ENCODE peak calls at places on chromosomes 12 and 14, in seven cellular contexts. W is activated B cell treated with CpG ODN at 0.5 μM for 24 hours, X is A549, R is endothelial cell, B is chondrocyte, D is mucosa of descending colon, Z is brain microvascular endothelial cell. F is an unnamed sample.

GRCh38 chr14:54344445-54344844 is 52.4 kb upstream of the CDKN3 start:
- DNase-seq in D (no peak), W (no peak), R (no peak), X (no peak), B (no peak), Z (no peak), F (no peak)

GRCh38 chr12:43740511-43741100 is 18.0 kb downstream of the PUS7L start:
- DNase-seq in W (no peak), R (no peak), Z (peak; percentile 11), D (no peak), X (no peak), B (no peak), F (no peak)

GRCh38 chr14:63524537-63525155 is 18.5 kb downstream of the PPP2R5E start:
- DNase-seq in W (no peak), R (no peak), Z (no peak), D (peak; percentile 77), B (no peak), X (no peak), F (no peak)

GRCh38 chr12:51823875-51824565 is 24.5 kb downstream of the FIGNL2 start:
- DNase-seq in W (no peak), Z (peak; percentile 37), D (no peak), R (peak; percentile 40), B (no peak), X (peak; percentile 70), F (no peak)

GRCh38 chr12:112275211-112275610 is 107.0 kb downstream of the HECTD4 start:
- DNase-seq in X (no peak), R (no peak), Z (no peak), B (no peak), D (no peak), W (no peak), F (no peak)

GRCh38 chr12:110180591-110181005 is 56.4 kb downstream of the IFT81 start:
- DNase-seq in X (no peak), D (no peak), W (no peak), R (no peak), B (no peak), Z (no peak), F (no peak)

GRCh38 chr12:27711312-27711682 is 665 bp downstream of the MRPS35 start:
- DNase-seq in X (no peak), R (no peak), D (no peak), B (no peak), Z (peak; percentile 5), W (no peak), F (no peak)

GRCh38 chr14:100313464-100314230 is 7.4 kb upstream of the SLC25A29 start:
- DNase-seq in X (no peak), D (no peak), Z (no peak), R (no peak), W (no peak), B (no peak), F (no peak)

GRCh38 chr14:57747036-57747435 is 118.9 kb downstream of the SLC35F4 start:
- DNase-seq in R (no peak), B (no peak), Z (no peak), W (no peak), X (no peak), D (peak; percentile 27), F (peak; percentile 50)

GRCh38 chr14:69424139-69424923 is 25.8 kb downstream of the SLC39A9 start:
- DNase-seq in B (no peak), R (no peak), D (no peak), W (no peak), X (no peak), Z (peak; percentile 40), F (no peak)

GRCh38 chr14:47103781-47104180 is 452.2 kb upstream of the RPL10L start:
- DNase-seq in X (no peak), Z (no peak), R (no peak), D (no peak), W (no peak), B (no peak), F (no peak)

GRCh38 chr14:88437659-88438058 is 52.2 kb downstream of the SPATA7 start:
- DNase-seq in D (no peak), X (no peak), B (no peak), R (no peak), W (no peak), Z (no peak), F (no peak)
- TF ChIP-seq CTCF in D (no peak), X (no peak), B (peak; percentile 54), R (no peak), W (no peak), Z (peak; percentile 64), F (no peak)

DNA sequence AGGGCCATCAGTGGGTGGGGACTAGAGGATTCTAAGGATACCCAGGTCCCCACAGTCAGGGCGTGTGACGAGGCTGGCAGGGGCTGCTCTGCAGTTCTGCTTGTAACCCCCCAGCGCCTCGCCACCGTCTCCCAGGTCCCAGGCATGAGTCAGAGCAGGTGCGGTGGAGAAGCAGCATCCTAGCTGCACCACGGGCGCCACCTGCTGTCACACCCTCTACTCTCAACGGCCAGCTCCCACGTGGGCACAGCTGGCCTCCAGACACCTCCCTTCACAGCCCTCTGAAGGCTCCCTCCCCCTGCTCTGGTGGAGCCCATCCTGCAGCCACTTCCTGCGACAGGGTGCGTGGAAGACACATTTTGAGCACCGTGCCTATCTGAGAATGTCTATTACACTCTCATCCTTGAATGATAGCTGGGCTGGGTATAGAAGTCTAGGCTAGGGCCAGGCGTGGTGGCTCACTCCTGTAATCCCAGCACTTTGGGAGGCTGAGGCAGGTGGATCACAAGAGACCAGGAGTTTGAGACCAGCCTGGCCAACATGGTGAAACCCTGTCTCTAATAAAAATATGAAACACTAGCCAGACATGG is 6.9 kb upstream of the NUDT14 start:
- DNase-seq in W (no peak), X (no peak), B (no peak), D (peak; percentile 80), R (no peak), Z (no peak), F (peak; percentile 76)
- TF ChIP-seq CTCF in W (no peak), X (no peak), B (no peak), D (no peak), R (no peak), Z (no peak), F (peak; percentile 41)

GRCh38 chr12:101792046-101792931 is 38.5 kb downstream of the GNPTAB start:
- DNase-seq in D (no peak), B (no peak), X (no peak), R (no peak), Z (no peak), W (no peak), F (no peak)
- TF ChIP-seq CTCF in D (no peak), B (peak; percentile 53), X (peak; percentile 40), R (peak; percentile 20), Z (peak; percentile 56), W (no peak), F (peak; percentile 20)

DNA sequence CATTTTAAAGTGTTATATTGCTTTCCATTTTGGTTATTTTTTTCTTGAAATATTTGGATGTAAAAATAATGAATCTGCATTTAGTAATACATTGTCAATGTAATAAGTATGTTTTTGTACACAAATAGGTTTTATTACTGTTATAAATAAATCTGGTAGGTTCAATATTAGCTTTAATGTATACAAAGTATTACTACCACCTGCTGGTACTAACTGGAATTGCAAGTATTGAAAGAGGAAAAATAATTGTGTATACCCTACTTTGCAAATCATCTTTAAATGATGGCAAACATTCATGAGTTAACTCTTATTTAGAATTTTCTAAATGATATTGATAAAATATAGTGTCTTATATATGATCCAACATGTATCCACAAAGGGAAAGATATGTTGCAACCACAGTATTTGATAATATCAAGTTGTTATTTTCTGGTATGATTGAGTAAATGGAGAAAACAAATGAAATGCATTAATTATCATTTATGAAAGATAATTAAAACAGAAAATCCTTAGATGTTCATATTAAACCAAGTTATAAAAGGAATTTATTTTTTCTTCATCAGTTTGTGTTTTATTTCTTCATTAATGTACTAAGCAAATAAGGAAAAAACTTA is 3.2 kb downstream of the OR4K2 start:
- DNase-seq in D (no peak), B (no peak), X (no peak), R (no peak), Z (no peak), W (no peak), F (no peak)
- TF ChIP-seq CTCF in D (peak; percentile 33), B (peak; percentile 75), X (peak; percentile 67), R (peak; percentile 98), Z (peak; percentile 21), W (no peak), F (peak; percentile 60)

F was measured in lower lobe of right lung.